ENCODE peak calls at places on chromosomes 2 and 18, in eight cellular contexts. D is gastrocnemius medialis, O is ACHN, L is cerebellar cortex, Z is fibroblast of pulmonary artery, G is EH, V is foreskin fibroblast, Y is iPS-NIHi11. I is an unnamed sample.

GRCh38 chr2:199405241-199405640 is 52.5 kb downstream of the SATB2 start:
- DNase-seq in Y (peak), V (peak), O (peak), L (peak), D (no peak), G (peak), Z (peak), I (no peak)

GRCh38 chr2:217806480-217806760 is 196.4 kb downstream of the TNS1 start:
- DNase-seq in V (no peak), O (no peak), Y (no peak), Z (no peak), D (no peak), G (no peak), L (no peak), I (no peak)

GRCh38 chr2:109217362-109218086 is 88.5 kb downstream of the SH3RF3 start:
- DNase-seq in D (no peak), V (peak), G (peak), O (no peak), Y (no peak), L (no peak), Z (peak), I (no peak)

GRCh38 chr2:204808494-204808893 is 263.2 kb downstream of the PARD3B start:
- DNase-seq in Y (no peak), V (no peak), G (no peak), L (no peak), Z (no peak), D (no peak), O (no peak), I (no peak)

GRCh38 chr2:192286093-192286701 is 91.5 kb upstream of the TMEFF2 start:
- DNase-seq in G (peak), Z (peak), L (peak), Y (no peak), D (no peak), V (peak), O (peak), I (peak)

GRCh38 chr18:26336572-26336971 is 110.3 kb downstream of the TAF4B start:
- DNase-seq in O (no peak), D (no peak), L (no peak), Z (no peak), Y (no peak), G (no peak), V (no peak), I (peak)

GRCh38 chr2:37267685-37268084 is 36.2 kb downstream of the NDUFAF7 start:
- DNase-seq in Y (no peak), V (no peak), O (no peak), L (no peak), G (no peak), Z (no peak), D (no peak), I (no peak)

GRCh38 chr2:191631754-191632153 is 46.2 kb upstream of the NABP1 start:
- DNase-seq in L (no peak), Y (no peak), G (peak), O (no peak), V (peak), Z (peak), D (no peak), I (no peak)

GRCh38 chr2:74690571-74690970 is 36.5 kb downstream of the SEMA4F start:
- DNase-seq in Y (peak), O (peak), Z (peak), V (peak), G (peak), L (peak), D (peak), I (peak)

GRCh38 chr2:37211212-37211611 is 14.9 kb downstream of the CEBPZOS start:
- DNase-seq in Y (no peak), V (no peak), Z (no peak), L (no peak), D (no peak), O (no peak), G (peak), I (no peak)

GRCh38 chr2:236682651-236683422 is 113.2 kb downstream of the ACKR3 start:
- DNase-seq in D (no peak), L (no peak), O (peak), V (no peak), G (peak), Z (no peak), Y (no peak), I (no peak)

GRCh38 chr2:219521066-219521880 is 7.0 kb downstream of the ASIC4 start:
- DNase-seq in Y (peak), G (peak), O (peak), Z (peak), D (no peak), L (peak), V (peak), I (peak)

I was measured in SK-N-SH.